ENCODE peak calls at places on chromosomes 16 and 17, in nine cellular contexts. One of them, this sample, is unnamed.

GRCh38 chr17:37737971-37738370 is 6.9 kb downstream of the HNF1B start:
- DNase-seq in aorta: no peak
- DNase-seq in PC-3: peak; percentile 26
- DNase-seq in psoas muscle: no peak
- DNase-seq in IMR-90: peak; percentile 61
- DNase-seq in fibroblast of lung: peak; percentile 28
- DNase-seq in mesenchymal stem cell: peak; percentile 34
- DNase-seq in naive thymus-derived CD4-positive, alpha-beta T cell: no peak
- DNase-seq in HCT116: no peak
- DNase-seq in this sample: no peak

GRCh38 chr16:88988980-88989791 is 12.2 kb upstream of the CBFA2T3 start:
- DNase-seq in aorta: no peak
- DNase-seq in PC-3: no peak
- DNase-seq in psoas muscle: no peak
- DNase-seq in IMR-90: no peak
- DNase-seq in fibroblast of lung: no peak
- DNase-seq in mesenchymal stem cell: no peak
- DNase-seq in naive thymus-derived CD4-positive, alpha-beta T cell: no peak
- DNase-seq in HCT116: no peak
- DNase-seq in this sample: no peak

GRCh38 chr16:88925540-88925887 is 51.5 kb downstream of the CBFA2T3 start:
- DNase-seq in aorta: no peak
- DNase-seq in PC-3: no peak
- DNase-seq in psoas muscle: no peak
- DNase-seq in IMR-90: no peak
- DNase-seq in fibroblast of lung: no peak
- DNase-seq in mesenchymal stem cell: no peak
- DNase-seq in naive thymus-derived CD4-positive, alpha-beta T cell: no peak
- DNase-seq in HCT116: no peak
- DNase-seq in this sample: no peak

GRCh38 chr17:82350182-82351030 is 8.6 kb upstream of the TEX19 start:
- DNase-seq in aorta: no peak
- DNase-seq in PC-3: no peak
- DNase-seq in psoas muscle: no peak
- DNase-seq in IMR-90: no peak
- DNase-seq in fibroblast of lung: no peak
- DNase-seq in mesenchymal stem cell: no peak
- DNase-seq in naive thymus-derived CD4-positive, alpha-beta T cell: peak; percentile 24
- DNase-seq in HCT116: peak; percentile 56
- DNase-seq in this sample: no peak

GRCh38 chr17:20073056-20073979 is 64.2 kb downstream of the SPECC1 start:
- DNase-seq in aorta: peak; percentile 85
- DNase-seq in PC-3: no peak
- DNase-seq in psoas muscle: peak; percentile 51
- DNase-seq in IMR-90: peak; percentile 10
- DNase-seq in fibroblast of lung: peak; percentile 40
- DNase-seq in mesenchymal stem cell: no peak
- DNase-seq in naive thymus-derived CD4-positive, alpha-beta T cell: peak; percentile 23
- DNase-seq in HCT116: no peak
- DNase-seq in this sample: peak; percentile 67

GRCh38 chr17:72520665-72521303 is 400.0 kb downstream of the SOX9 start:
- DNase-seq in aorta: no peak
- DNase-seq in PC-3: no peak
- DNase-seq in psoas muscle: no peak
- DNase-seq in IMR-90: no peak
- DNase-seq in fibroblast of lung: no peak
- DNase-seq in mesenchymal stem cell: no peak
- DNase-seq in naive thymus-derived CD4-positive, alpha-beta T cell: no peak
- DNase-seq in HCT116: no peak
- DNase-seq in this sample: no peak

GRCh38 chr16:24180451-24180850 is 75.7 kb upstream of the CACNG3 start:
- DNase-seq in aorta: no peak
- DNase-seq in PC-3: no peak
- DNase-seq in psoas muscle: no peak
- DNase-seq in IMR-90: no peak
- DNase-seq in fibroblast of lung: no peak
- DNase-seq in mesenchymal stem cell: no peak
- DNase-seq in naive thymus-derived CD4-positive, alpha-beta T cell: no peak
- DNase-seq in HCT116: no peak
- DNase-seq in this sample: no peak

GRCh38 chr16:28974007-28974436 is 556 bp upstream of the SPNS1 start:
- DNase-seq in aorta: peak; percentile 85
- DNase-seq in PC-3: peak; percentile 65
- DNase-seq in psoas muscle: peak; percentile 59
- DNase-seq in IMR-90: peak; percentile 65
- DNase-seq in fibroblast of lung: peak; percentile 74
- DNase-seq in mesenchymal stem cell: peak; percentile 80
- DNase-seq in naive thymus-derived CD4-positive, alpha-beta T cell: no peak
- DNase-seq in HCT116: peak; percentile 23
- DNase-seq in this sample: peak; percentile 67

GRCh38 chr16:46883353-46883689 is 841 bp upstream of the GPT2 start:
- DNase-seq in aorta: no peak
- DNase-seq in PC-3: no peak
- DNase-seq in psoas muscle: no peak
- DNase-seq in IMR-90: no peak
- DNase-seq in fibroblast of lung: no peak
- DNase-seq in mesenchymal stem cell: no peak
- DNase-seq in naive thymus-derived CD4-positive, alpha-beta T cell: peak; percentile 4
- DNase-seq in HCT116: no peak
- DNase-seq in this sample: no peak

GRCh38 chr16:31538199-31538598 is 10.5 kb downstream of the AHSP start:
- DNase-seq in aorta: no peak
- DNase-seq in PC-3: no peak
- DNase-seq in psoas muscle: no peak
- DNase-seq in IMR-90: no peak
- DNase-seq in fibroblast of lung: no peak
- DNase-seq in mesenchymal stem cell: no peak
- DNase-seq in naive thymus-derived CD4-positive, alpha-beta T cell: no peak
- DNase-seq in HCT116: no peak
- DNase-seq in this sample: no peak

GRCh38 chr16:76577003-76577402 is 299.8 kb downstream of the CNTNAP4 start:
- DNase-seq in aorta: no peak
- DNase-seq in PC-3: no peak
- DNase-seq in psoas muscle: no peak
- DNase-seq in IMR-90: no peak
- DNase-seq in fibroblast of lung: no peak
- DNase-seq in mesenchymal stem cell: no peak
- DNase-seq in naive thymus-derived CD4-positive, alpha-beta T cell: no peak
- DNase-seq in HCT116: no peak
- DNase-seq in this sample: no peak

GRCh38 chr17:41814195-41814594 is 1.4 kb downstream of the FKBP10 start:
- DNase-seq in aorta: no peak
- DNase-seq in PC-3: no peak
- DNase-seq in psoas muscle: no peak
- DNase-seq in IMR-90: peak; percentile 36
- DNase-seq in fibroblast of lung: peak; percentile 52
- DNase-seq in mesenchymal stem cell: peak; percentile 62
- DNase-seq in naive thymus-derived CD4-positive, alpha-beta T cell: no peak
- DNase-seq in HCT116: no peak
- DNase-seq in this sample: no peak

GRCh38 chr16:30621765-30622164 is 11.6 kb upstream of the ZNF689 start:
- DNase-seq in aorta: no peak
- DNase-seq in PC-3: peak; percentile 71
- DNase-seq in psoas muscle: no peak
- DNase-seq in IMR-90: peak; percentile 7
- DNase-seq in fibroblast of lung: no peak
- DNase-seq in mesenchymal stem cell: no peak
- DNase-seq in naive thymus-derived CD4-positive, alpha-beta T cell: no peak
- DNase-seq in HCT116: no peak
- DNase-seq in this sample: no peak

GRCh38 chr16:85174871-85175723 is 62.8 kb upstream of the CIBAR2 start:
- DNase-seq in aorta: no peak
- DNase-seq in PC-3: peak; percentile 19
- DNase-seq in psoas muscle: no peak
- DNase-seq in IMR-90: peak; percentile 54
- DNase-seq in fibroblast of lung: peak; percentile 20
- DNase-seq in mesenchymal stem cell: peak; percentile 72
- DNase-seq in naive thymus-derived CD4-positive, alpha-beta T cell: no peak
- DNase-seq in HCT116: no peak
- DNase-seq in this sample: peak; percentile 37

GRCh38 chr17:67377727-67378443 is 804 bp downstream of the PITPNC1 start:
- DNase-seq in aorta: peak; percentile 81
- DNase-seq in PC-3: peak; percentile 52
- DNase-seq in psoas muscle: peak; percentile 49
- DNase-seq in IMR-90: peak; percentile 35
- DNase-seq in fibroblast of lung: peak; percentile 40
- DNase-seq in mesenchymal stem cell: peak; percentile 57
- DNase-seq in naive thymus-derived CD4-positive, alpha-beta T cell: peak; percentile 66
- DNase-seq in HCT116: no peak
- DNase-seq in this sample: peak; percentile 75

GRCh38 chr16:2033057-2033911 is 6.6 kb downstream of the NHERF2 start:
- DNase-seq in aorta: peak; percentile 92
- DNase-seq in PC-3: peak; percentile 46
- DNase-seq in psoas muscle: peak; percentile 61
- DNase-seq in IMR-90: peak; percentile 54
- DNase-seq in fibroblast of lung: peak; percentile 55
- DNase-seq in mesenchymal stem cell: peak; percentile 74
- DNase-seq in naive thymus-derived CD4-positive, alpha-beta T cell: no peak
- DNase-seq in HCT116: no peak
- DNase-seq in this sample: no peak
- H3K36me3 ChIP-seq in aorta: no peaks in the 10 kb centered on the region
- H3K36me3 ChIP-seq in PC-3: no peaks in the 10 kb centered on the region
- H3K36me3 ChIP-seq in psoas muscle: no peaks in the 10 kb centered on the region
- H3K36me3 ChIP-seq in IMR-90: peaks cover 40% of the 10 kb centered on the region
- H3K36me3 ChIP-seq in fibroblast of lung: peaks cover 19% of the 10 kb centered on the region
- H3K36me3 ChIP-seq in mesenchymal stem cell: peaks cover 68% of the 10 kb centered on the region
- H3K36me3 ChIP-seq in naive thymus-derived CD4-positive, alpha-beta T cell: no peaks in the 10 kb centered on the region
- H3K36me3 ChIP-seq in HCT116: no peaks in the 10 kb centered on the region
- H3K36me3 ChIP-seq in this sample: peaks cover 43% of the 10 kb centered on the region

DNA sequence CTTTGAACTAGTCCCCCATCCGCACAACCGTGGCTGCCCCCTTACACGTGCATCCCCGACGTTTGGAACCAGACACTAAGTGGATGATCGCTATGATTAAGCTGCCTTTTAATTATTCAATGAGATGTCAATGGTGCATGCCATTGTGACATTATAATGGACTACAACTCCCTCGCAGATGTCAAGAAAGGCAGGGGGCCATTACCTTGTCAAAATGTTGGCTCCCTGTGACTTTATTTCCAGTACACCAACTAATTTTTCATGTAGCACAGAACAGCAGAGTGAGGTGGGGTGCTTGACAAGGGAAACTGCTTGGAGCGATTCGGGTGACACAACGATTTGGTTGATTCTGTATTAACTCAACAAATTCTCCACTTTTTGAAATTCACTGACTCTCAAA is 26.5 kb downstream of the ASIC2 start:
- DNase-seq in aorta: no peak
- DNase-seq in PC-3: no peak
- DNase-seq in psoas muscle: no peak
- DNase-seq in IMR-90: no peak
- DNase-seq in fibroblast of lung: no peak
- DNase-seq in mesenchymal stem cell: no peak
- DNase-seq in naive thymus-derived CD4-positive, alpha-beta T cell: no peak
- DNase-seq in HCT116: no peak
- DNase-seq in this sample: no peak
- H3K9me3 ChIP-seq in aorta: peaks cover 3% of the 10 kb centered on the region
- H3K9me3 ChIP-seq in PC-3: no peaks in the 10 kb centered on the region
- H3K9me3 ChIP-seq in psoas muscle: no peaks in the 10 kb centered on the region
- H3K9me3 ChIP-seq in IMR-90: no peaks in the 10 kb centered on the region
- H3K9me3 ChIP-seq in fibroblast of lung: no peaks in the 10 kb centered on the region
- H3K9me3 ChIP-seq in mesenchymal stem cell: no peaks in the 10 kb centered on the region
- H3K9me3 ChIP-seq in naive thymus-derived CD4-positive, alpha-beta T cell: no peaks in the 10 kb centered on the region
- H3K9me3 ChIP-seq in HCT116: no peaks in the 10 kb centered on the region
- H3K9me3 ChIP-seq in this sample: no peaks in the 10 kb centered on the region

GRCh38 chr16:79286646-79287423 is 313.7 kb downstream of the MAF start:
- DNase-seq in aorta: no peak
- DNase-seq in PC-3: no peak
- DNase-seq in psoas muscle: peak; percentile 30
- DNase-seq in IMR-90: no peak
- DNase-seq in fibroblast of lung: no peak
- DNase-seq in mesenchymal stem cell: no peak
- DNase-seq in naive thymus-derived CD4-positive, alpha-beta T cell: peak; percentile 21
- DNase-seq in HCT116: no peak
- DNase-seq in this sample: peak; percentile 72

GRCh38 chr16:79283578-79283977 is 317.0 kb downstream of the MAF start:
- DNase-seq in aorta: no peak
- DNase-seq in PC-3: no peak
- DNase-seq in psoas muscle: no peak
- DNase-seq in IMR-90: no peak
- DNase-seq in fibroblast of lung: no peak
- DNase-seq in mesenchymal stem cell: no peak
- DNase-seq in naive thymus-derived CD4-positive, alpha-beta T cell: no peak
- DNase-seq in HCT116: no peak
- DNase-seq in this sample: no peak

GRCh38 chr16:79278506-79278905 is 322.0 kb downstream of the MAF start:
- DNase-seq in aorta: no peak
- DNase-seq in PC-3: no peak
- DNase-seq in psoas muscle: no peak
- DNase-seq in IMR-90: no peak
- DNase-seq in fibroblast of lung: no peak
- DNase-seq in mesenchymal stem cell: no peak
- DNase-seq in naive thymus-derived CD4-positive, alpha-beta T cell: peak; percentile 56
- DNase-seq in HCT116: no peak
- DNase-seq in this sample: no peak

GRCh38 chr16:79284760-79285159 is 315.8 kb downstream of the MAF start:
- DNase-seq in aorta: no peak
- DNase-seq in PC-3: no peak
- DNase-seq in psoas muscle: no peak
- DNase-seq in IMR-90: no peak
- DNase-seq in fibroblast of lung: no peak
- DNase-seq in mesenchymal stem cell: no peak
- DNase-seq in naive thymus-derived CD4-positive, alpha-beta T cell: no peak
- DNase-seq in HCT116: no peak
- DNase-seq in this sample: no peak

DNA sequence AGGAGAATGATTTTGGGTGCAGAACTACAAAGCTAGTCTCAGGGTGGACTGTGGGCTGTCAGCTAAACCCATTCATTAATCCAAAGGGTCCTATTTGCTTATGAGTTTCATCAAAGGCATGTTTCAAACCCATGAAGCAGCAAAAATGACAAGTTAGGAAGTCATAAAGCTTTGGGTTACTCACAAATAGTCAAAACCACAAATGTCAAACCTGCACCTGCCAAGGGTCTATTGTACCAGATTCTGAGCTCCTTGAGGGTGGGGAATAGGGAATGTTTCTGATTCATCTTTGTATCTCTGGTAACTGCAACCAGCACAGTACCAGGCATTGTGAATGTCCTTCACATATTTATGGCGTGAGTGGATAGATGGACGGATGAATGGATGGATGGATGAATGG is 317.7 kb downstream of the MAF start:
- DNase-seq in aorta: no peak
- DNase-seq in PC-3: no peak
- DNase-seq in psoas muscle: no peak
- DNase-seq in IMR-90: no peak
- DNase-seq in fibroblast of lung: no peak
- DNase-seq in mesenchymal stem cell: no peak
- DNase-seq in naive thymus-derived CD4-positive, alpha-beta T cell: no peak
- DNase-seq in HCT116: no peak
- DNase-seq in this sample: no peak
- H3K4me1 ChIP-seq in aorta: no peaks in the 10 kb centered on the region
- H3K4me1 ChIP-seq in PC-3: no peaks in the 10 kb centered on the region
- H3K4me1 ChIP-seq in psoas muscle: peaks cover 27% of the 10 kb centered on the region
- H3K4me1 ChIP-seq in IMR-90: no peaks in the 10 kb centered on the region
- H3K4me1 ChIP-seq in fibroblast of lung: no peaks in the 10 kb centered on the region
- H3K4me1 ChIP-seq in mesenchymal stem cell: no peaks in the 10 kb centered on the region
- H3K4me1 ChIP-seq in naive thymus-derived CD4-positive, alpha-beta T cell: peaks cover 22% of the 10 kb centered on the region
- H3K4me1 ChIP-seq in HCT116: no peaks in the 10 kb centered on the region
- H3K4me1 ChIP-seq in this sample: peaks cover 12% of the 10 kb centered on the region

DNA sequence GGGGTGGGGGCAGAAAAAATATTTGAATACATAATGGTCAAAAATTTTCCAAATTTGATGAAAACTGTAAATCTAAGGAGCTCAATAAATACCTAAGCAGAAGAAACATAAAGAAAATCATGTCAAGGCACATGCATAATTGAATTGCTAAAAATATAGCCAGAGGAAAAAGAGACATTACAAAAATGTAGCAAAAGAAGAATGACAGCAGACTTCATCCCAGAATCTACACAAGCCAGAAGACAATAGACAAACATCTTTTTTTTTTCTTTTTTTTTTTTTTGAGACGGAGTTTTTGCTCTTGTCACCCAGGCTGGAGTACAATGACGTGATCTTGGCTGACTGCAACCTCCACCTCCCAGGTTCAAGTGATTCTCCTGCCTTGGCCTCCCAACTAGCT is 62.0 kb upstream of the ATP2A3 start:
- DNase-seq in aorta: no peak
- DNase-seq in PC-3: no peak
- DNase-seq in psoas muscle: no peak
- DNase-seq in IMR-90: no peak
- DNase-seq in fibroblast of lung: no peak
- DNase-seq in mesenchymal stem cell: no peak
- DNase-seq in naive thymus-derived CD4-positive, alpha-beta T cell: no peak
- DNase-seq in HCT116: no peak
- DNase-seq in this sample: no peak
- H3K36me3 ChIP-seq in aorta: peaks cover 15% of the 10 kb centered on the region
- H3K36me3 ChIP-seq in PC-3: peaks cover 57% of the 10 kb centered on the region
- H3K36me3 ChIP-seq in psoas muscle: peaks cover 18% of the 10 kb centered on the region
- H3K36me3 ChIP-seq in IMR-90: peaks cover 54% of the 10 kb centered on the region
- H3K36me3 ChIP-seq in fibroblast of lung: peaks cover 15% of the 10 kb centered on the region
- H3K36me3 ChIP-seq in mesenchymal stem cell: peaks cover 62% of the 10 kb centered on the region
- H3K36me3 ChIP-seq in naive thymus-derived CD4-positive, alpha-beta T cell: peaks cover 33% of the 10 kb centered on the region
- H3K36me3 ChIP-seq in HCT116: peaks cover 58% of the 10 kb centered on the region
- H3K36me3 ChIP-seq in this sample: peaks cover 92% of the 10 kb centered on the region